ENCODE peak calls at places on chromosomes 11 and 22, in ten cellular contexts. W is activated CD4-positive, alpha-beta T cell treated with anti-CD3 and anti-CD28 coated beads for 24 hours; U is WTC11; I is posterior cingulate gyrus; C is EL; X is NCI-H1930; D is Right ventricle myocardium inferior; L is NCI-H1092; Y is testis; T is GM12865. B is an unnamed sample.

GRCh38 chr22:46673677-46674236 is 53.6 kb downstream of the GRAMD4 start:
- DNase-seq in W (no peak), U (no peak), I (no peak), C (no peak), X (no peak), D (no peak), L (no peak), Y (no peak), T (no peak), B (no peak)

GRCh38 chr11:819129-819931 is 616 bp downstream of the PNPLA2 start:
- DNase-seq in W (peak; percentile 92), U (peak; percentile 93), I (peak; percentile 97), C (peak; percentile 89), X (peak; percentile 92), D (peak; percentile 98), L (peak; percentile 83), Y (peak; percentile 96), T (peak; percentile 94), B (peak; percentile 93)

GRCh38 chr22:28051787-28052356 is 132.8 kb upstream of the PITPNB start:
- DNase-seq in W (peak; percentile 43), U (peak; percentile 85), I (peak; percentile 91), C (peak; percentile 68), X (peak; percentile 53), D (peak; percentile 76), L (peak; percentile 34), Y (peak; percentile 79), T (peak; percentile 50), B (peak; percentile 76)

GRCh38 chr22:27407369-27407985 is 394.1 kb downstream of the MN1 start:
- DNase-seq in W (no peak), U (no peak), I (no peak), C (no peak), X (no peak), D (no peak), L (no peak), Y (no peak), T (no peak), B (no peak)

GRCh38 chr11:124799384-124800225 is 601 bp downstream of the MSANTD2 start:
- DNase-seq in W (peak; percentile 30), U (peak; percentile 49), I (peak; percentile 73), C (peak; percentile 36), X (no peak), D (peak; percentile 70), L (no peak), Y (peak; percentile 52), T (peak; percentile 49), B (peak; percentile 54)

GRCh38 chr22:28241637-28242290 is 322.7 kb upstream of the PITPNB start:
- DNase-seq in W (no peak), U (no peak), I (no peak), C (no peak), X (no peak), D (no peak), L (no peak), Y (peak; percentile 30), T (no peak), B (no peak)

GRCh38 chr11:29317669-29318068 is 699.2 kb downstream of the KCNA4 start:
- DNase-seq in W (no peak), U (no peak), I (no peak), C (peak; percentile 40), X (no peak), D (no peak), L (no peak), Y (no peak), T (no peak), B (no peak)

GRCh38 chr11:97962758-97963157 is 1058.0 kb upstream of the CNTN5 start:
- DNase-seq in W (no peak), U (no peak), I (no peak), C (no peak), X (no peak), D (no peak), L (no peak), Y (no peak), T (no peak), B (no peak)

GRCh38 chr11:83629775-83630174 is 343.6 kb upstream of the CCDC90B start:
- DNase-seq in W (no peak), U (no peak), I (no peak), C (no peak), X (no peak), D (no peak), L (no peak), Y (no peak), T (no peak), B (no peak)

GRCh38 chr22:49603016-49603415 is 224.7 kb downstream of the BRD1 start:
- DNase-seq in W (no peak), U (no peak), I (no peak), C (no peak), X (no peak), D (no peak), L (no peak), Y (no peak), T (no peak), B (no peak)

GRCh38 chr22:35821654-35822053 is 104.0 kb downstream of the APOL5 start:
- DNase-seq in W (no peak), U (no peak), I (no peak), C (no peak), X (no peak), D (no peak), L (no peak), Y (no peak), T (no peak), B (no peak)

GRCh38 chr11:61448552-61448927 is 18.6 kb downstream of the SDHAF2 start:
- DNase-seq in W (no peak), U (no peak), I (no peak), C (no peak), X (no peak), D (no peak), L (no peak), Y (no peak), T (no peak), B (no peak)

GRCh38 chr11:119155733-119156492 is 7.1 kb downstream of the ABCG4 start:
- DNase-seq in W (no peak), U (peak; percentile 52), I (peak; percentile 26), C (peak; percentile 44), X (no peak), D (no peak), L (no peak), Y (no peak), T (peak; percentile 44), B (no peak)

GRCh38 chr11:95918720-95919119 is 5.2 kb downstream of the MTMR2 start:
- DNase-seq in W (no peak), U (no peak), I (no peak), C (no peak), X (no peak), D (no peak), L (no peak), Y (no peak), T (no peak), B (no peak)

GRCh38 chr22:43925433-43926348 is 2.1 kb downstream of the PNPLA3 start:
- DNase-seq in W (no peak), U (peak; percentile 30), I (no peak), C (no peak), X (no peak), D (no peak), L (no peak), Y (no peak), T (no peak), B (no peak)

GRCh38 chr11:113839842-113840241 is 35.5 kb downstream of the USP28 start:
- DNase-seq in W (no peak), U (no peak), I (no peak), C (no peak), X (no peak), D (no peak), L (no peak), Y (no peak), T (peak; percentile 79), B (no peak)

GRCh38 chr11:128500488-128500887 is 86.9 kb downstream of the ETS1 start:
- DNase-seq in W (no peak), U (no peak), I (no peak), C (no peak), X (no peak), D (no peak), L (no peak), Y (no peak), T (no peak), B (no peak)

GRCh38 chr11:77113382-77114088 is 10.9 kb downstream of the OMP start:
- DNase-seq in W (no peak), U (peak; percentile 60), I (peak; percentile 57), C (peak; percentile 45), X (no peak), D (no peak), L (peak; percentile 61), Y (peak; percentile 67), T (peak; percentile 12), B (peak; percentile 77)

GRCh38 chr11:75170463-75171201 is 19.7 kb downstream of the SLCO2B1 start:
- DNase-seq in W (no peak), U (no peak), I (peak; percentile 67), C (no peak), X (no peak), D (no peak), L (no peak), Y (no peak), T (no peak), B (no peak)

GRCh38 chr11:75579841-75580240 is 17.8 kb downstream of the SERPINH1 start:
- DNase-seq in W (no peak), U (no peak), I (no peak), C (no peak), X (no peak), D (no peak), L (no peak), Y (no peak), T (no peak), B (no peak)

GRCh38 chr11:17314232-17314547 is 37.4 kb upstream of the NCR3LG1 start:
- DNase-seq in W (no peak), U (no peak), I (no peak), C (peak; percentile 78), X (no peak), D (no peak), L (no peak), Y (no peak), T (no peak), B (no peak)

GRCh38 chr22:43262990-43263644 is 76.2 kb upstream of the TTLL12 start:
- DNase-seq in W (no peak), U (no peak), I (no peak), C (no peak), X (no peak), D (no peak), L (no peak), Y (no peak), T (peak; percentile 69), B (peak; percentile 48)

GRCh38 chr22:42626431-42626830 is 11.7 kb upstream of the POLDIP3 start:
- DNase-seq in W (no peak), U (no peak), I (no peak), C (no peak), X (no peak), D (no peak), L (no peak), Y (no peak), T (no peak), B (no peak)

GRCh38 chr22:32746715-32747114 is 54.8 kb upstream of the TIMP3 start:
- DNase-seq in W (no peak), U (no peak), I (no peak), C (no peak), X (no peak), D (no peak), L (no peak), Y (peak; percentile 55), T (no peak), B (no peak)

GRCh38 chr11:118046051-118046963 is 30.6 kb upstream of the TMPRSS4 start:
- DNase-seq in W (no peak), U (no peak), I (no peak), C (no peak), X (no peak), D (no peak), L (no peak), Y (no peak), T (peak; percentile 52), B (no peak)

GRCh38 chr22:26887456-26887855 is 230.1 kb downstream of the MIAT start:
- DNase-seq in W (no peak), U (no peak), I (no peak), C (peak; percentile 93), X (no peak), D (no peak), L (no peak), Y (no peak), T (no peak), B (no peak)

GRCh38 chr11:128745296-128746183 is 51.7 kb downstream of the FLI1 start:
- DNase-seq in W (no peak), U (no peak), I (no peak), C (no peak), X (no peak), D (no peak), L (no peak), Y (peak; percentile 37), T (no peak), B (no peak)

GRCh38 chr22:42428760-42429159 is 3.4 kb downstream of the NFAM1 start:
- DNase-seq in W (no peak), U (no peak), I (no peak), C (no peak), X (no peak), D (no peak), L (no peak), Y (no peak), T (no peak), B (no peak)

B was measured in adrenal gland.